ENCODE peak calls at places on chromosomes 1 and 21, in ten cellular contexts. One of them, this sample, is unnamed.

GRCh38 chr1:31063636-31064035 is 1.9 kb downstream of the PUM1 start:
- DNase-seq in fibroblast of the aortic adventitia: peak; percentile 26
- DNase-seq in esophagus squamous epithelium: no peak
- DNase-seq in astrocyte of the spinal cord: peak; percentile 34
- DNase-seq in prostate gland: no peak
- DNase-seq in neural progenitor cell: peak; percentile 27
- DNase-seq in kidney: no peak
- DNase-seq in cardiac muscle cell: peak; percentile 24
- DNase-seq in tibial nerve: no peak
- DNase-seq in suprapubic skin: no peak
- DNase-seq in this sample: peak; percentile 31

GRCh38 chr1:232012773-232013386 is 386.3 kb downstream of the DISC1 start:
- DNase-seq in astrocyte of the spinal cord: peak; percentile 85
- DNase-seq in kidney: no peak
- DNase-seq in prostate gland: no peak
- DNase-seq in neural progenitor cell: no peak
- DNase-seq in suprapubic skin: no peak
- DNase-seq in cardiac muscle cell: peak; percentile 90
- DNase-seq in esophagus squamous epithelium: no peak
- DNase-seq in fibroblast of the aortic adventitia: peak; percentile 81
- DNase-seq in tibial nerve: peak; percentile 47
- DNase-seq in this sample: peak; percentile 92

GRCh38 chr21:45593162-45594022 is 50.1 kb upstream of the PCBP3 start:
- DNase-seq in tibial nerve: no peak
- DNase-seq in neural progenitor cell: no peak
- DNase-seq in esophagus squamous epithelium: no peak
- DNase-seq in suprapubic skin: peak; percentile 44
- DNase-seq in fibroblast of the aortic adventitia: no peak
- DNase-seq in cardiac muscle cell: no peak
- DNase-seq in astrocyte of the spinal cord: no peak
- DNase-seq in prostate gland: no peak
- DNase-seq in kidney: peak; percentile 52
- DNase-seq in this sample: no peak

GRCh38 chr1:10852486-10852885 is 56.0 kb upstream of the CASZ1 start:
- DNase-seq in esophagus squamous epithelium: no peak
- DNase-seq in suprapubic skin: no peak
- DNase-seq in kidney: no peak
- DNase-seq in prostate gland: no peak
- DNase-seq in cardiac muscle cell: no peak
- DNase-seq in tibial nerve: no peak
- DNase-seq in fibroblast of the aortic adventitia: peak; percentile 9
- DNase-seq in astrocyte of the spinal cord: no peak
- DNase-seq in neural progenitor cell: no peak
- DNase-seq in this sample: no peak

GRCh38 chr1:37069406-37069805 is 35.1 kb upstream of the GRIK3 start:
- DNase-seq in esophagus squamous epithelium: no peak
- DNase-seq in neural progenitor cell: no peak
- DNase-seq in astrocyte of the spinal cord: no peak
- DNase-seq in kidney: no peak
- DNase-seq in prostate gland: no peak
- DNase-seq in fibroblast of the aortic adventitia: no peak
- DNase-seq in tibial nerve: no peak
- DNase-seq in suprapubic skin: no peak
- DNase-seq in cardiac muscle cell: no peak
- DNase-seq in this sample: no peak

GRCh38 chr1:91553196-91553595 is 52.5 kb downstream of the CDC7 start:
- DNase-seq in astrocyte of the spinal cord: peak; percentile 26
- DNase-seq in prostate gland: peak; percentile 6
- DNase-seq in fibroblast of the aortic adventitia: peak; percentile 94
- DNase-seq in suprapubic skin: no peak
- DNase-seq in cardiac muscle cell: peak; percentile 83
- DNase-seq in neural progenitor cell: no peak
- DNase-seq in kidney: no peak
- DNase-seq in tibial nerve: peak; percentile 55
- DNase-seq in esophagus squamous epithelium: no peak
- DNase-seq in this sample: peak; percentile 87

GRCh38 chr1:244326757-244327156 is 125.0 kb downstream of the ADSS2 start:
- DNase-seq in neural progenitor cell: no peak
- DNase-seq in astrocyte of the spinal cord: no peak
- DNase-seq in fibroblast of the aortic adventitia: no peak
- DNase-seq in tibial nerve: no peak
- DNase-seq in esophagus squamous epithelium: no peak
- DNase-seq in prostate gland: no peak
- DNase-seq in kidney: no peak
- DNase-seq in suprapubic skin: no peak
- DNase-seq in cardiac muscle cell: no peak
- DNase-seq in this sample: no peak

GRCh38 chr1:1144122-1144842 is 28.4 kb upstream of the C1orf159 start:
- DNase-seq in cardiac muscle cell: no peak
- DNase-seq in prostate gland: peak; percentile 45
- DNase-seq in astrocyte of the spinal cord: no peak
- DNase-seq in tibial nerve: no peak
- DNase-seq in fibroblast of the aortic adventitia: no peak
- DNase-seq in suprapubic skin: no peak
- DNase-seq in neural progenitor cell: peak; percentile 41
- DNase-seq in esophagus squamous epithelium: no peak
- DNase-seq in kidney: peak; percentile 91
- DNase-seq in this sample: no peak

GRCh38 chr1:117241512-117241911 is 30.8 kb upstream of the VTCN1 start:
- DNase-seq in astrocyte of the spinal cord: no peak
- DNase-seq in cardiac muscle cell: no peak
- DNase-seq in fibroblast of the aortic adventitia: no peak
- DNase-seq in tibial nerve: no peak
- DNase-seq in neural progenitor cell: no peak
- DNase-seq in suprapubic skin: no peak
- DNase-seq in prostate gland: no peak
- DNase-seq in esophagus squamous epithelium: no peak
- DNase-seq in kidney: no peak
- DNase-seq in this sample: no peak

GRCh38 chr1:10637400-10637799 is 159.0 kb downstream of the CASZ1 start:
- DNase-seq in astrocyte of the spinal cord: no peak
- DNase-seq in esophagus squamous epithelium: no peak
- DNase-seq in tibial nerve: no peak
- DNase-seq in kidney: no peak
- DNase-seq in cardiac muscle cell: no peak
- DNase-seq in fibroblast of the aortic adventitia: no peak
- DNase-seq in prostate gland: no peak
- DNase-seq in suprapubic skin: no peak
- DNase-seq in neural progenitor cell: no peak
- DNase-seq in this sample: no peak

GRCh38 chr1:205088341-205088740 is 4.1 kb upstream of the TMEM81 start:
- DNase-seq in suprapubic skin: no peak
- DNase-seq in prostate gland: no peak
- DNase-seq in fibroblast of the aortic adventitia: no peak
- DNase-seq in neural progenitor cell: no peak
- DNase-seq in tibial nerve: no peak
- DNase-seq in kidney: no peak
- DNase-seq in cardiac muscle cell: no peak
- DNase-seq in astrocyte of the spinal cord: no peak
- DNase-seq in esophagus squamous epithelium: no peak
- DNase-seq in this sample: no peak

GRCh38 chr1:151499355-151499754 is 11.8 kb upstream of the CGN start:
- DNase-seq in prostate gland: no peak
- DNase-seq in suprapubic skin: no peak
- DNase-seq in kidney: no peak
- DNase-seq in astrocyte of the spinal cord: no peak
- DNase-seq in esophagus squamous epithelium: no peak
- DNase-seq in fibroblast of the aortic adventitia: no peak
- DNase-seq in cardiac muscle cell: no peak
- DNase-seq in tibial nerve: no peak
- DNase-seq in neural progenitor cell: no peak
- DNase-seq in this sample: no peak

GRCh38 chr1:165439287-165439686 is 5.6 kb downstream of the RXRG start:
- DNase-seq in prostate gland: no peak
- DNase-seq in neural progenitor cell: peak; percentile 52
- DNase-seq in suprapubic skin: no peak
- DNase-seq in tibial nerve: no peak
- DNase-seq in kidney: no peak
- DNase-seq in cardiac muscle cell: no peak
- DNase-seq in esophagus squamous epithelium: no peak
- DNase-seq in fibroblast of the aortic adventitia: no peak
- DNase-seq in astrocyte of the spinal cord: no peak
- DNase-seq in this sample: no peak

DNA sequence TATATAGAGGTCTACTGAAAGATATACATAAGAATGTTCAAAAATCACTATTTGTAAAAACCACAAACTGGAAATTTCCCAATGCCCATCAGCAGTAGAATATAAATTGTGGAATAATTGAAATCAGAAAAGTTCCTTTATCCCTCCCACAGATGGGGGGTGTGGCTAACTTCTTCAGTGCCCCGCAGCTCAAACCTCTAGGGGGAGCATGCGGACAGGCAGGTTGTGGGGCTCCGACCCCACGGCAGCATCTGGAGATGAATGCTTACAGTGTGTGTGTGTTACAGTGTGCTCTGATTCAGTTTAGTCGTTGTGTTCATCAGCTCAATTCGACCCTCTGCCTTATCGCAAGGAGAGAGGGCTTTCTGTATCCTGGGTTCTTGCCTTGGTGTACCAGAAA is 262.1 kb upstream of the LRRC7 start:
- DNase-seq in suprapubic skin: no peak
- DNase-seq in prostate gland: no peak
- DNase-seq in kidney: no peak
- DNase-seq in tibial nerve: no peak
- DNase-seq in fibroblast of the aortic adventitia: no peak
- DNase-seq in cardiac muscle cell: no peak
- DNase-seq in astrocyte of the spinal cord: no peak
- DNase-seq in esophagus squamous epithelium: no peak
- DNase-seq in neural progenitor cell: peak; percentile 42
- DNase-seq in this sample: no peak
- TF ChIP-seq CTCF in suprapubic skin: no peak
- TF ChIP-seq CTCF in prostate gland: no peak
- TF ChIP-seq CTCF in kidney: no peak
- TF ChIP-seq CTCF in tibial nerve: no peak
- TF ChIP-seq CTCF in fibroblast of the aortic adventitia: no peak
- TF ChIP-seq CTCF in cardiac muscle cell: no peak
- TF ChIP-seq CTCF in astrocyte of the spinal cord: peak; percentile 5
- TF ChIP-seq CTCF in esophagus squamous epithelium: no peak
- TF ChIP-seq CTCF in neural progenitor cell: peak; percentile 49
- TF ChIP-seq CTCF in this sample: no peak

DNA sequence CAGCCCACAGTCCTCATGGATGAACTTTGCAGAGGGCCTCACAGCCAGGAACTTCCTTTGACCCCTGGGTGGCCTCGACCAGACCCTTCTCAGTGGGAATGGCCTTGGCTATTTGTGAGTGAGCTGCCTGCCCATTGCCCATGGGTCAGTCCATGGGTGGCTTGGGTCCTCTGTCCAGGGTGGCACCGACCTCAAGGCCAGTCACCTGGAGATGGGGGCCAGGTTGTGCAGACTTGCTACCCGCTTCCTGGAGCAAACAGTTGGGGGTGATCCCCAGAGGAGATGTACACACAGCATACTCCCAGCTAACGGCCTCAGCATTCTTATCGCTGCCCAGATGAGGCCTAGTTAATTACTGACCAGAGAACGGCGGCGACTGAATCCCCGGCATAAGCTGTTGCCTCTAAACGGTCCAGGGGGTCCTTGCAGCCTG is 23.1 kb upstream of the IFNLR1 start:
- DNase-seq in prostate gland: no peak
- DNase-seq in kidney: no peak
- DNase-seq in fibroblast of the aortic adventitia: no peak
- DNase-seq in astrocyte of the spinal cord: no peak
- DNase-seq in esophagus squamous epithelium: no peak
- DNase-seq in suprapubic skin: no peak
- DNase-seq in neural progenitor cell: no peak
- DNase-seq in cardiac muscle cell: no peak
- DNase-seq in tibial nerve: no peak
- DNase-seq in this sample: no peak
- H3K4me3 ChIP-seq in prostate gland: no peak overlapping the region
- H3K4me3 ChIP-seq in kidney: no peak overlapping the region
- H3K4me3 ChIP-seq in fibroblast of the aortic adventitia: no peak overlapping the region
- H3K4me3 ChIP-seq in astrocyte of the spinal cord: no peak overlapping the region
- H3K4me3 ChIP-seq in esophagus squamous epithelium: no peak overlapping the region
- H3K4me3 ChIP-seq in suprapubic skin: no peak overlapping the region
- H3K4me3 ChIP-seq in neural progenitor cell: no peak overlapping the region
- H3K4me3 ChIP-seq in cardiac muscle cell: no peak overlapping the region
- H3K4me3 ChIP-seq in tibial nerve: no peak overlapping the region
- H3K4me3 ChIP-seq in this sample: no peak overlapping the region

GRCh38 chr1:177928194-177928593 is 41.7 kb downstream of the SEC16B start:
- DNase-seq in astrocyte of the spinal cord: peak; percentile 40
- DNase-seq in esophagus squamous epithelium: no peak
- DNase-seq in kidney: no peak
- DNase-seq in fibroblast of the aortic adventitia: no peak
- DNase-seq in suprapubic skin: no peak
- DNase-seq in neural progenitor cell: peak; percentile 54
- DNase-seq in cardiac muscle cell: no peak
- DNase-seq in tibial nerve: no peak
- DNase-seq in prostate gland: no peak
- DNase-seq in this sample: no peak
- TF ChIP-seq CTCF in astrocyte of the spinal cord: peak; percentile 32
- TF ChIP-seq CTCF in esophagus squamous epithelium: no peak
- TF ChIP-seq CTCF in kidney: no peak
- TF ChIP-seq CTCF in fibroblast of the aortic adventitia: peak; percentile 20
- TF ChIP-seq CTCF in suprapubic skin: no peak
- TF ChIP-seq CTCF in neural progenitor cell: peak; percentile 51
- TF ChIP-seq CTCF in cardiac muscle cell: no peak
- TF ChIP-seq CTCF in tibial nerve: no peak
- TF ChIP-seq CTCF in prostate gland: no peak
- TF ChIP-seq CTCF in this sample: peak; percentile 27

GRCh38 chr1:89957063-89957462 is 37.8 kb upstream of the ZNF326 start:
- DNase-seq in neural progenitor cell: no peak
- DNase-seq in fibroblast of the aortic adventitia: no peak
- DNase-seq in esophagus squamous epithelium: no peak
- DNase-seq in tibial nerve: no peak
- DNase-seq in cardiac muscle cell: no peak
- DNase-seq in suprapubic skin: no peak
- DNase-seq in astrocyte of the spinal cord: no peak
- DNase-seq in prostate gland: no peak
- DNase-seq in kidney: no peak
- DNase-seq in this sample: no peak
- H3K4me3 ChIP-seq in neural progenitor cell: no peak overlapping the region
- H3K4me3 ChIP-seq in fibroblast of the aortic adventitia: no peak overlapping the region
- H3K4me3 ChIP-seq in esophagus squamous epithelium: no peak overlapping the region
- H3K4me3 ChIP-seq in tibial nerve: no peak overlapping the region
- H3K4me3 ChIP-seq in cardiac muscle cell: no peak overlapping the region
- H3K4me3 ChIP-seq in suprapubic skin: no peak overlapping the region
- H3K4me3 ChIP-seq in astrocyte of the spinal cord: no peak overlapping the region
- H3K4me3 ChIP-seq in prostate gland: no peak overlapping the region
- H3K4me3 ChIP-seq in kidney: no peak overlapping the region
- H3K4me3 ChIP-seq in this sample: no peak overlapping the region

This sample was measured in fibroblast of pulmonary artery.